ENCODE peak calls at places on chromosomes 11 and 22, in five cellular contexts. V is H1, U is IMR-90, B is neuronal stem cell, T is mesendoderm. M is an unnamed sample.

GRCh38 chr11:121422675-121423074 is 29.4 kb upstream of the SORL1 start:
- DNase-seq in V (no peak), U (no peak), T (no peak), B (no peak), M (no peak)

GRCh38 chr22:19595532-19595931 is 71.3 kb upstream of the CLDN5 start:
- DNase-seq in V (no peak), U (no peak), B (no peak), T (no peak), M (no peak)

GRCh38 chr22:31969789-31970489 is 25.6 kb downstream of the YWHAH start:
- DNase-seq in V (peak), U (peak), B (peak), T (peak), M (peak)

GRCh38 chr11:134230339-134230738 is 5.9 kb downstream of the VPS26B start:
- DNase-seq in T (no peak), V (no peak), U (no peak), B (no peak), M (no peak)

GRCh38 chr11:129331217-129331616 is 44.4 kb upstream of the BARX2 start:
- DNase-seq in B (no peak), V (no peak), T (no peak), U (peak), M (no peak)

GRCh38 chr11:117145393-117145761 is 1.3 kb downstream of the PAFAH1B2 start:
- DNase-seq in T (peak), B (peak), V (no peak), U (peak), M (peak)

GRCh38 chr22:43867839-43868652 is 5.7 kb upstream of the SULT4A1 start:
- DNase-seq in B (peak), V (peak), U (peak), T (peak), M (peak)

GRCh38 chr11:114179234-114179941 is 116.8 kb upstream of the NNMT start:
- DNase-seq in T (no peak), B (no peak), V (no peak), U (no peak), M (peak)

GRCh38 chr22:23180301-23180892 is at the start of gene BCR:
- DNase-seq in U (peak), T (peak), V (no peak), B (no peak), M (peak)

GRCh38 chr11:73931039-73931645 is 19.7 kb upstream of the DNAJB13 start:
- DNase-seq in V (peak), B (peak), U (peak), T (peak), M (peak)

GRCh38 chr11:131763193-131763890 is 392.9 kb downstream of the NTM start:
- DNase-seq in U (peak), T (no peak), V (no peak), B (no peak), M (no peak)

GRCh38 chr22:44547371-44547770 is 49.3 kb upstream of the RTL6 start:
- DNase-seq in V (no peak), U (no peak), T (no peak), B (no peak), M (no peak)

GRCh38 chr11:69473520-69473894 is 8.0 kb upstream of the LINC01488 start:
- DNase-seq in U (no peak), T (no peak), V (no peak), B (no peak), M (no peak)

GRCh38 chr11:117214404-117215110 is 15.4 kb downstream of the TAGLN start:
- DNase-seq in T (no peak), U (no peak), B (no peak), V (no peak), M (no peak)

GRCh38 chr11:123973816-123974215 is 3.8 kb downstream of the OR10S1 start:
- DNase-seq in B (no peak), T (no peak), U (peak), V (no peak), M (peak)

GRCh38 chr11:57900315-57900714 is 123.4 kb upstream of the OR9Q1 start:
- DNase-seq in T (peak), B (no peak), V (no peak), U (no peak), M (no peak)

GRCh38 chr22:45473626-45474237 is 29.0 kb upstream of the FBLN1 start:
- DNase-seq in V (no peak), U (no peak), B (no peak), T (no peak), M (no peak)

GRCh38 chr11:47979378-47980092 is 824 bp upstream of the PTPRJ start:
- DNase-seq in V (no peak), T (peak), B (peak), U (no peak), M (peak)

GRCh38 chr11:47981667-47982404 is 1.5 kb downstream of the PTPRJ start:
- DNase-seq in T (no peak), B (no peak), U (no peak), V (no peak), M (no peak)

GRCh38 chr11:47977651-47978050 is 2.7 kb upstream of the PTPRJ start:
- DNase-seq in U (peak), T (no peak), B (no peak), V (no peak), M (peak)

GRCh38 chr11:47980907-47981621 is 705 bp downstream of the PTPRJ start:
- DNase-seq in U (peak), B (peak), T (peak), V (no peak), M (peak)

GRCh38 chr11:47980093-47980906 is at the start of gene PTPRJ:
- DNase-seq in V (no peak), T (peak), B (peak), U (peak), M (peak)
- H3K4ac ChIP-seq in V (peak), T (peak), B (peak), U (peak), M (peak)

DNA sequence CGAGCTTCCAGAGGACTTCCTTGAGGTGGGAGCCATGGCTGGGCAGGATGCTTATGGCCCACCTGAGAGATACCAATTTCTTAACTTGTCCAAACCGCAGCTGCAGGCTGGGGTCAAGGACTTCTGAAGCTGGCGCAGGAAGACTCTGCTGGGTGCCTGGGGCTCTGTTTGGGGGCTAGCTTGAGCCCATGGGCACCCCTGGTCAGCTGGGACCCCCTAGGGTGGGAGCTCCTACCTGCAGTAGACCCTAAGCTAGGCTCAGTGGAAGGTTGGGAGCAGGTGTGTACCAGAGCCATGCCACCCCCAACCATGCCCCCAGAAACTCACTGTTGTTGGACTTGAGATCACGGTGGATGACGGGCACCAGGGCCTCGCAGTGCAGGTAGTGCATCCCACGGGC is 1.3 kb downstream of the MAP3K11 start:
- DNase-seq in T (no peak), V (no peak), U (no peak), B (no peak), M (no peak)
- H2AK5ac ChIP-seq in T (no peak), V (no peak), U (peak), B (peak), M (peak)

GRCh38 chr11:98230678-98231077 is 790.1 kb upstream of the CNTN5 start:
- DNase-seq in U (no peak), T (no peak), B (no peak), V (no peak), M (no peak)
- H2BK15ac ChIP-seq in U (no peak), T (no peak), B (no peak), V (no peak), M (no peak)

DNA sequence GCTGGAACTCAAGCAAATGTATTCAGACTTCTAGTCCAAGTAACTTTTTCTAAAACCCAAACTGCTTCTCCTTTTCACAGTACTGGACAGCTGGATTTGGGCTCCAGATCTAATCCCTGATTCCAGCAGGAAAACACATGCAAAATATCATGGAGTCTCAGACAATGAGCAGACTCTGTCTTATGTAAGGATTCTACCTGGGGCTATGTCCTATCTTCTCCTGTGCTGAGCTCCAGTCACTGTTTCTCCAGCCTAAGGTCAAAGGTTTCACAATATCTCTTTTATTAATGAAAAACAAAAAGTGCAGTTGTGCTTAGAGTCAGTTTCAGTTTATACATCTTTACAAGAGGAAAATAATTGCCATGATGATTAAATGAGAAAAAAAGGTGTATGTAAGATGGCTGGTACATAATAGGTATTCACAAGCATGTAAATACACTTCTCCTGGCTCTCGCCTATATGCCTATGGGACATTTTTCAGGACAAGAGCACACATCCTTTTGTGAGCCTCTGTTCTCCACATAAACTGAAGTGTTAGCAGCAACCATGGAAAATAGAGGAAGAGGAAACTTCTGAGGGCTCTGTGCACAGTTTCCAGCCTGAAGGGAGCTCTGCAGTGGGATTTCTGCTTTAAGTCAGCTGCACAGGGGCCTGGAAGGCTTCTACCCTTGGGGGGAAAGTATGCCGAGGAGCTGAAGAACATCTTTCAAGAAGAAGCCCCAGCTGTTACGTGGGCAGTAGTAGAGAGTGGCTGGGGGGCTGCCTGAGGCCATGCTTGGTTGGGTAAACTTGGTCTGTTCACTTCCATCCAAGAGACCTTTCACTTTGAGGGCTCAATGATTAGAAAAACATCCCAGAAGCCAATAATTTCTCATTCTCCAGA is 82.9 kb upstream of the EED start:
- DNase-seq in U (no peak), V (no peak), T (no peak), B (no peak), M (no peak)
- H3K4ac ChIP-seq in U (peak), V (no peak), T (no peak), B (no peak), M (peak)

GRCh38 chr22:28989035-28989464 is 72.6 kb downstream of the C22orf31 start:
- DNase-seq in V (no peak), B (no peak), U (no peak), T (peak), M (no peak)
- H2AK5ac ChIP-seq in V (no peak), B (no peak), U (no peak), T (no peak), M (no peak)

GRCh38 chr11:12692238-12693074 is 18.2 kb downstream of the TEAD1 start:
- DNase-seq in U (peak), B (no peak), T (peak), V (no peak), M (peak)

GRCh38 chr11:12693075-12693473 is 18.9 kb downstream of the TEAD1 start:
- DNase-seq in V (no peak), B (no peak), U (no peak), T (no peak), M (peak)

GRCh38 chr11:12694182-12694531 is 19.9 kb downstream of the TEAD1 start:
- DNase-seq in V (no peak), B (no peak), U (peak), T (no peak), M (no peak)

GRCh38 chr11:12695221-12695794 is 21.1 kb downstream of the TEAD1 start:
- DNase-seq in T (no peak), V (no peak), B (no peak), U (no peak), M (no peak)

GRCh38 chr11:12693485-12694181 is 19.4 kb downstream of the TEAD1 start:
- DNase-seq in V (no peak), B (no peak), U (peak), T (peak), M (peak)
- H2BK15ac ChIP-seq in V (no peak), B (no peak), U (peak), T (no peak), M (no peak)

GRCh38 chr22:18081416-18081815 is 3.6 kb downstream of the PEX26 start:
- DNase-seq in B (no peak), T (no peak), V (no peak), U (no peak), M (no peak)
- H3K4ac ChIP-seq in B (no peak), T (no peak), V (no peak), U (no peak), M (no peak)